ENCODE peak calls at places on chromosomes 2 and 18, in four cellular contexts. One of them, this sample, is unnamed.
A peak's percentile ranks its signal among the peaks of the same experiment; 100 is the strongest.

GRCh38 chr2:65329551-65329950 is 101.9 kb downstream of the ACTR2 start:
- DNase-seq in WTC11: no peak
- DNase-seq in HepG2: no peak
- DNase-seq in K562: no peak
- DNase-seq in this sample: no peak

GRCh38 chr2:48248251-48248933 is 281.6 kb upstream of the STON1 start:
- DNase-seq in WTC11: no peak
- DNase-seq in K562: no peak
- DNase-seq in HepG2: peak; percentile 77
- DNase-seq in this sample: peak; percentile 48

GRCh38 chr2:127864877-127865276 is 6.9 kb upstream of the POLR2D start:
- DNase-seq in K562: peak; percentile 90
- DNase-seq in HepG2: no peak
- DNase-seq in WTC11: peak; percentile 30
- DNase-seq in this sample: no peak

GRCh38 chr2:43324589-43325447 is 98.4 kb upstream of the ZFP36L2 start:
- DNase-seq in WTC11: no peak
- DNase-seq in K562: no peak
- DNase-seq in HepG2: no peak
- DNase-seq in this sample: no peak

GRCh38 chr2:113200736-113201490 is 27.1 kb downstream of the PSD4 start:
- DNase-seq in WTC11: no peak
- DNase-seq in K562: no peak
- DNase-seq in HepG2: no peak
- DNase-seq in this sample: no peak

GRCh38 chr2:8984152-8984551 is 19.3 kb downstream of the MBOAT2 start:
- DNase-seq in HepG2: no peak
- DNase-seq in K562: no peak
- DNase-seq in WTC11: no peak
- DNase-seq in this sample: peak; percentile 41

GRCh38 chr2:117085719-117086118 is 728.8 kb upstream of the DDX18 start:
- DNase-seq in WTC11: no peak
- DNase-seq in HepG2: no peak
- DNase-seq in K562: no peak
- DNase-seq in this sample: no peak

GRCh38 chr2:24493713-24494112 is 2.7 kb downstream of the NCOA1 start:
- DNase-seq in K562: no peak
- DNase-seq in WTC11: no peak
- DNase-seq in HepG2: no peak
- DNase-seq in this sample: no peak

GRCh38 chr18:26480897-26481795 is 67.2 kb downstream of the KCTD1 start:
- DNase-seq in HepG2: peak; percentile 5
- DNase-seq in K562: no peak
- DNase-seq in WTC11: no peak
- DNase-seq in this sample: no peak

GRCh38 chr2:227862227-227862740 is 9.1 kb upstream of the DAW1 start:
- DNase-seq in WTC11: no peak
- DNase-seq in K562: peak; percentile 17
- DNase-seq in HepG2: peak; percentile 65
- DNase-seq in this sample: no peak

GRCh38 chr2:7510353-7510752 is 593.1 kb downstream of the RNF144A start:
- DNase-seq in K562: no peak
- DNase-seq in HepG2: no peak
- DNase-seq in WTC11: no peak
- DNase-seq in this sample: no peak

GRCh38 chr2:105822186-105822585 is 77.5 kb downstream of the NCK2 start:
- DNase-seq in WTC11: no peak
- DNase-seq in HepG2: peak; percentile 16
- DNase-seq in K562: no peak
- DNase-seq in this sample: no peak

GRCh38 chr2:130822766-130823165 is 13.9 kb upstream of the ARHGEF4 start:
- DNase-seq in K562: no peak
- DNase-seq in HepG2: no peak
- DNase-seq in WTC11: no peak
- DNase-seq in this sample: no peak

GRCh38 chr2:50951416-50951815 is 80.5 kb downstream of the NRXN1 start:
- DNase-seq in HepG2: no peak
- DNase-seq in K562: no peak
- DNase-seq in WTC11: no peak
- DNase-seq in this sample: no peak

GRCh38 chr2:200702646-200703118 is 109.0 kb upstream of the BZW1 start:
- DNase-seq in K562: no peak
- DNase-seq in HepG2: peak; percentile 80
- DNase-seq in WTC11: no peak
- DNase-seq in this sample: no peak

GRCh38 chr2:148721520-148721931 is 77.0 kb downstream of the EPC2 start:
- DNase-seq in K562: no peak
- DNase-seq in HepG2: no peak
- DNase-seq in WTC11: no peak
- DNase-seq in this sample: no peak

GRCh38 chr18:31499157-31499524 is 1.2 kb downstream of the DSG2 start:
- DNase-seq in WTC11: no peak
- DNase-seq in HepG2: no peak
- DNase-seq in K562: no peak
- DNase-seq in this sample: no peak

GRCh38 chr2:120013569-120014223 is 819 bp downstream of the EPB41L5 start:
- DNase-seq in WTC11: peak; percentile 74
- DNase-seq in HepG2: no peak
- DNase-seq in K562: no peak
- DNase-seq in this sample: no peak

GRCh38 chr2:58967736-58968135 is 726.6 kb upstream of the FANCL start:
- DNase-seq in WTC11: no peak
- DNase-seq in HepG2: no peak
- DNase-seq in K562: peak; percentile 6
- DNase-seq in this sample: no peak
- TF ChIP-seq ETV6 in WTC11: no peak
- TF ChIP-seq ETV6 in HepG2: no peak
- TF ChIP-seq ETV6 in K562: no peak
- TF ChIP-seq ETV6 in this sample: no peak

DNA sequence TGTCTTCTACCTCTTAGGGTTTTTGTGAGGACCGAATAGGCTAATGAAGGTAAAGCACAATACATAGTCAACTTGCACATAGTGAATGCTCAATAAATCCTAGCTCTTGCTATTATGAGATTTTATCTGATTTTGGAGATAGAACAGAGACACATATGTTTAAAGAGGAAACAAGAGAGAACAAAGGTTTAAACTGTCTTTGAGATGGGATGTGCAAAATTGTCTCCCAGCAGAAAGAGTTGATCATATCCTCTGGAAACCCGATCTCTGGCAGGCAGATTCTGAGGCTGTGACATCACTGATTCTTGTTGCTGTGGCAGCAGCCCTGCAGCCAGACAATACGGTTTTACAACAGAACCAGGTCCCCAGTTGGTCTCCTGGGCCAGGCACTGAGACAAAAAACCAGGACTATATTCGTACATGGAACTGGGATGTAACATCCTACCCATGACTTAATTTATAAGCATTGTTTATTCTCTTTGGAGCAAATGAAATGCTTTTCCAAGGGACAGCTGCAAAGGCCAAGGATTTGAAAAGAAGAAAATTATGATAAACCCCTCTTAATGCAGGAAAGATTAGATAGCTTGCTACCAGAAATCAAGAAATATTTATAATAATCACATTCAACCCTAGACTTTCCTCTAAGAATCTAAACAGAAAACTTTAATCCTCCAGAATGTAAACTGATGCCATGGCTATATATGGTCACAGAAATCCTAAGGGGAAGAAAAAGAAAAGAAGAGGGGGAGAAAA is 80.2 kb downstream of the SLC8A1 start:
- DNase-seq in HepG2: no peak
- DNase-seq in K562: no peak
- DNase-seq in WTC11: peak; percentile 18
- DNase-seq in this sample: no peak
- TF ChIP-seq ETV6 in HepG2: no peak
- TF ChIP-seq ETV6 in K562: no peak
- TF ChIP-seq ETV6 in WTC11: no peak
- TF ChIP-seq ETV6 in this sample: no peak

GRCh38 chr2:206831442-206831995 is 66.1 kb downstream of the FASTKD2 start:
- DNase-seq in HepG2: no peak
- DNase-seq in WTC11: no peak
- DNase-seq in K562: no peak
- DNase-seq in this sample: no peak
- TF ChIP-seq ETV6 in HepG2: no peak
- TF ChIP-seq ETV6 in WTC11: no peak
- TF ChIP-seq ETV6 in K562: no peak
- TF ChIP-seq ETV6 in this sample: no peak

DNA sequence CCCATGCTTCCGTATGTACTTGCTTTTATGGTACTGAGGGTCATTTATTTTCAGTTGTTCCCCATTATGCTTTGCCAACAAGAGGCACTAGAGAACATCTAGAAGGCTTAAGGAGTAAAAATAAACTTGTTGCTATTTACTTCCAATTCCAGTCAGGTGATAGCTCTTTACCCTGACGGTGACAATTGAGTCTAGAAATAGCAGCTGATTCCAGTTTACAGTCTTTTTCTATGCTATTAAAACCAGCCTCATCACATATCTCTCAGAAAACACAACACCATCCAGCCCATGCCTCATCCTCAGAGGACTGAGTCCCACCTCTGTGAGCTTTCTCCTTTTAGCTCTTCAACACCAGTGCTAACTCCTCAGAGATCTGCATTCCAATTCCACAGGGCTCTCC is 327.0 kb downstream of the GPD2 start:
- DNase-seq in K562: no peak
- DNase-seq in HepG2: no peak
- DNase-seq in WTC11: no peak
- DNase-seq in this sample: no peak
- TF ChIP-seq ETV6 in K562: no peak
- TF ChIP-seq ETV6 in HepG2: no peak
- TF ChIP-seq ETV6 in WTC11: no peak
- TF ChIP-seq ETV6 in this sample: no peak

DNA sequence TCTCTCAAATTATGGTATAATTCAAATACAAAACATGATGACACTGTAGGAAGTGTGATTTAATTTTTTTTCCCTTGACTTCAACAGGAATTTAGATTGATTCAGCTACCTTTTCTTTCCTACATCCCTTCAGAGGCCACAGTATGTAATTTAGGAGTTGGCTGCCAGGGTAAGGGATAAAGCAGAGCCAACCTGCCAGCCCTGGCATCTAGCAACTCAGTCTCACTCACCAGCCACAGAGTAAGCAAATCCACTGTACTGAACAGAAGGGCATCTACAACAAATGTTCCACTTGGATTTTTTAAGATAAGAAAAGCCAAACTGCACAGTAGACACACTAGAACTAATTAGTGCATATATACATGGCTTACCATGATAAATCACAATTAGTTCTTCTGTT is 54.3 kb upstream of the PEX13 start:
- DNase-seq in WTC11: no peak
- DNase-seq in HepG2: no peak
- DNase-seq in K562: no peak
- DNase-seq in this sample: no peak
- TF ChIP-seq ETV6 in WTC11: no peak
- TF ChIP-seq ETV6 in HepG2: no peak
- TF ChIP-seq ETV6 in K562: no peak
- TF ChIP-seq ETV6 in this sample: no peak

DNA sequence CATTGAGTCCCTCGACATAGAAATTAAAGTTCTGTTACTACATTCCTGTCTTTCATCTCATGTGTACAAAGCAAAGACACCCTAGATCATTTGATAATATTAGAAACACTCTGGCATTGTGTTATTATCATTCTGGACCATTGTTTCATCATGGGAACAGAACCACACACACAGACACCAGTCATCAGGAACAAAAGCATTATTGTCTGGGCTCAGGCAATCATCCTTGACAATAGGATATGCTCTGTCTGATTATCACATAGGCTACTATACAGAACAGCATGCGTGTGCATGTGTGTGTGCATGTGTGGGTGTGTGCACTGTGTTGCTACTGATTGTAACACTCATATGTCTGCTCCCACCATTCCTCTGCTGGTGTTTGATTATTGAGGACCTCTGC is 242.5 kb downstream of the SH3BP4 start:
- DNase-seq in K562: no peak
- DNase-seq in HepG2: no peak
- DNase-seq in WTC11: no peak
- DNase-seq in this sample: no peak
- TF ChIP-seq ETV6 in K562: no peak
- TF ChIP-seq ETV6 in HepG2: no peak
- TF ChIP-seq ETV6 in WTC11: no peak
- TF ChIP-seq ETV6 in this sample: no peak

This sample was measured in GM12878.